ENCODE peak calls at places on chromosomes 11 and 22, in seven cellular contexts. One of them, this sample, is unnamed.

GRCh38 chr11:18844753-18845367 is 53.3 kb upstream of the PTPN5 start:
- DNase-seq in fibroblast of lung: peak; percentile 30
- DNase-seq in HepG2: peak; percentile 37
- DNase-seq in left ventricle myocardium inferior: no peak
- DNase-seq in uterus: no peak
- DNase-seq in IMR-90: peak; percentile 33
- DNase-seq in Peyer's patch: no peak
- DNase-seq in this sample: no peak

GRCh38 chr11:26025680-26026079 is 306.2 kb upstream of the ANO3 start:
- DNase-seq in fibroblast of lung: peak; percentile 41
- DNase-seq in HepG2: no peak
- DNase-seq in left ventricle myocardium inferior: no peak
- DNase-seq in uterus: no peak
- DNase-seq in IMR-90: peak; percentile 3
- DNase-seq in Peyer's patch: no peak
- DNase-seq in this sample: no peak

GRCh38 chr11:35393093-35393492 is 26.3 kb downstream of the SLC1A2 start:
- DNase-seq in fibroblast of lung: no peak
- DNase-seq in HepG2: no peak
- DNase-seq in left ventricle myocardium inferior: no peak
- DNase-seq in uterus: no peak
- DNase-seq in IMR-90: peak; percentile 45
- DNase-seq in Peyer's patch: no peak
- DNase-seq in this sample: no peak

GRCh38 chr22:38267086-38267485 is 5.7 kb downstream of the TMEM184B start:
- DNase-seq in fibroblast of lung: no peak
- DNase-seq in HepG2: no peak
- DNase-seq in left ventricle myocardium inferior: peak; percentile 47
- DNase-seq in uterus: peak; percentile 65
- DNase-seq in IMR-90: peak; percentile 31
- DNase-seq in Peyer's patch: no peak
- DNase-seq in this sample: no peak

GRCh38 chr11:46856605-46857339 is 10.7 kb upstream of the CKAP5 start:
- DNase-seq in fibroblast of lung: no peak
- DNase-seq in HepG2: no peak
- DNase-seq in left ventricle myocardium inferior: no peak
- DNase-seq in uterus: no peak
- DNase-seq in IMR-90: no peak
- DNase-seq in Peyer's patch: no peak
- DNase-seq in this sample: no peak

GRCh38 chr11:103988595-103988969 is 47.9 kb upstream of the DDI1 start:
- DNase-seq in fibroblast of lung: peak; percentile 51
- DNase-seq in HepG2: no peak
- DNase-seq in left ventricle myocardium inferior: no peak
- DNase-seq in uterus: no peak
- DNase-seq in IMR-90: peak; percentile 85
- DNase-seq in Peyer's patch: no peak
- DNase-seq in this sample: no peak

GRCh38 chr22:23522642-23523251 is 57.3 kb downstream of the IGLL1 start:
- DNase-seq in fibroblast of lung: no peak
- DNase-seq in HepG2: peak; percentile 36
- DNase-seq in left ventricle myocardium inferior: no peak
- DNase-seq in uterus: no peak
- DNase-seq in IMR-90: no peak
- DNase-seq in Peyer's patch: no peak
- DNase-seq in this sample: peak; percentile 72

GRCh38 chr11:115364892-115365291 is 139.3 kb downstream of the CADM1 start:
- DNase-seq in fibroblast of lung: no peak
- DNase-seq in HepG2: no peak
- DNase-seq in left ventricle myocardium inferior: no peak
- DNase-seq in uterus: no peak
- DNase-seq in IMR-90: peak; percentile 25
- DNase-seq in Peyer's patch: no peak
- DNase-seq in this sample: no peak

GRCh38 chr11:47261291-47261800 is 3.5 kb downstream of the NR1H3 start:
- DNase-seq in fibroblast of lung: no peak
- DNase-seq in HepG2: no peak
- DNase-seq in left ventricle myocardium inferior: no peak
- DNase-seq in uterus: no peak
- DNase-seq in IMR-90: no peak
- DNase-seq in Peyer's patch: no peak
- DNase-seq in this sample: peak; percentile 68

GRCh38 chr11:59710136-59710847 is 3.4 kb downstream of the OR10V1 start:
- DNase-seq in fibroblast of lung: no peak
- DNase-seq in HepG2: no peak
- DNase-seq in left ventricle myocardium inferior: no peak
- DNase-seq in uterus: no peak
- DNase-seq in IMR-90: peak; percentile 4
- DNase-seq in Peyer's patch: no peak
- DNase-seq in this sample: no peak

GRCh38 chr11:19453893-19454292 is 213.1 kb upstream of the E2F8 start:
- DNase-seq in fibroblast of lung: peak; percentile 32
- DNase-seq in HepG2: no peak
- DNase-seq in left ventricle myocardium inferior: no peak
- DNase-seq in uterus: no peak
- DNase-seq in IMR-90: peak; percentile 5
- DNase-seq in Peyer's patch: no peak
- DNase-seq in this sample: no peak

GRCh38 chr11:114132427-114132826 is 72.9 kb downstream of the ZBTB16 start:
- DNase-seq in fibroblast of lung: no peak
- DNase-seq in HepG2: no peak
- DNase-seq in left ventricle myocardium inferior: no peak
- DNase-seq in uterus: no peak
- DNase-seq in IMR-90: no peak
- DNase-seq in Peyer's patch: no peak
- DNase-seq in this sample: no peak

GRCh38 chr11:97201743-97202612 is 812.2 kb downstream of the JRKL start:
- DNase-seq in fibroblast of lung: no peak
- DNase-seq in HepG2: no peak
- DNase-seq in left ventricle myocardium inferior: no peak
- DNase-seq in uterus: no peak
- DNase-seq in IMR-90: no peak
- DNase-seq in Peyer's patch: no peak
- DNase-seq in this sample: no peak

GRCh38 chr22:19109198-19110063 is 12.8 kb downstream of the DGCR2 start:
- DNase-seq in fibroblast of lung: peak; percentile 72
- DNase-seq in HepG2: peak; percentile 79
- DNase-seq in left ventricle myocardium inferior: no peak
- DNase-seq in uterus: no peak
- DNase-seq in IMR-90: peak; percentile 64
- DNase-seq in Peyer's patch: peak; percentile 73
- DNase-seq in this sample: no peak

GRCh38 chr22:41780714-41781507 is 19.6 kb upstream of the CCDC134 start:
- DNase-seq in fibroblast of lung: peak; percentile 33
- DNase-seq in HepG2: peak; percentile 56
- DNase-seq in left ventricle myocardium inferior: peak; percentile 35
- DNase-seq in uterus: peak; percentile 32
- DNase-seq in IMR-90: peak; percentile 63
- DNase-seq in Peyer's patch: peak; percentile 96
- DNase-seq in this sample: peak; percentile 97

GRCh38 chr22:47928626-47929025 is 1166.2 kb downstream of the TBC1D22A start:
- DNase-seq in fibroblast of lung: no peak
- DNase-seq in HepG2: no peak
- DNase-seq in left ventricle myocardium inferior: no peak
- DNase-seq in uterus: no peak
- DNase-seq in IMR-90: no peak
- DNase-seq in Peyer's patch: no peak
- DNase-seq in this sample: no peak
- H3K9me3 ChIP-seq in fibroblast of lung: no peaks in the 10 kb centered on the region
- H3K9me3 ChIP-seq in HepG2: no peaks in the 10 kb centered on the region
- H3K9me3 ChIP-seq in left ventricle myocardium inferior: peaks cover 23% of the 10 kb centered on the region
- H3K9me3 ChIP-seq in uterus: peaks cover 3% of the 10 kb centered on the region
- H3K9me3 ChIP-seq in IMR-90: peaks cover 42% of the 10 kb centered on the region
- H3K9me3 ChIP-seq in Peyer's patch: no peaks in the 10 kb centered on the region
- H3K9me3 ChIP-seq in this sample: no peaks in the 10 kb centered on the region

DNA sequence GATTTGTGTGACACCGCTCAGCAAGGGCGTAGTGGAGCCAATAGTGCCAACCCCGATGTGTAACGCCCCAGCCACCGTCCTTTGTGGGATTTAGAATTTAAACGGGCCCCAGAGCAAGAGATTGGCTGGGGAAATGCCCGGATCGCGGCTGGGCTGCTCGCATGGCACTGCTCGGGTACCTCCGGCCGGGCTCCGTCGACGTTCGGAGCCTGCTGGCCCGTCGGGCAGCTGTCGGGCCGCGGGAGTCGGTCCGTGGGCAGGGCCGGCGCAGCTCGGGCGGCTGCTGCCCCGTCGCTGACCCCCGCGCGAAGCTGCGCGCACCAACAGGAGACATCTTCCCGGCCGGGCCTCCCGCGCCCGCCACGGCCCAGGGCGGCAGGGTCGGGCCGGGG is 1.4 kb upstream of the KDM2A start:
- DNase-seq in fibroblast of lung: no peak
- DNase-seq in HepG2: no peak
- DNase-seq in left ventricle myocardium inferior: peak; percentile 38
- DNase-seq in uterus: peak; percentile 36
- DNase-seq in IMR-90: no peak
- DNase-seq in Peyer's patch: peak; percentile 33
- DNase-seq in this sample: peak; percentile 90
- H3K27ac ChIP-seq in fibroblast of lung: no peak overlapping the region
- H3K27ac ChIP-seq in HepG2: no peak overlapping the region
- H3K27ac ChIP-seq in left ventricle myocardium inferior: peak overlapping the region; percentile 98
- H3K27ac ChIP-seq in uterus: peak overlapping the region; percentile 95
- H3K27ac ChIP-seq in IMR-90: no peak overlapping the region
- H3K27ac ChIP-seq in Peyer's patch: peak overlapping the region; percentile 98
- H3K27ac ChIP-seq in this sample: peak overlapping the region; percentile 89

GRCh38 chr22:49884503-49885260 is 31.0 kb downstream of the ZBED4 start:
- DNase-seq in fibroblast of lung: no peak
- DNase-seq in HepG2: no peak
- DNase-seq in left ventricle myocardium inferior: no peak
- DNase-seq in uterus: no peak
- DNase-seq in IMR-90: no peak
- DNase-seq in Peyer's patch: no peak
- DNase-seq in this sample: peak; percentile 63

GRCh38 chr22:49886346-49887073 is 31.7 kb downstream of the ALG12 start:
- DNase-seq in fibroblast of lung: no peak
- DNase-seq in HepG2: no peak
- DNase-seq in left ventricle myocardium inferior: no peak
- DNase-seq in uterus: no peak
- DNase-seq in IMR-90: no peak
- DNase-seq in Peyer's patch: no peak
- DNase-seq in this sample: no peak

GRCh38 chr22:49885281-49885680 is 31.6 kb downstream of the ZBED4 start:
- DNase-seq in fibroblast of lung: no peak
- DNase-seq in HepG2: no peak
- DNase-seq in left ventricle myocardium inferior: no peak
- DNase-seq in uterus: no peak
- DNase-seq in IMR-90: no peak
- DNase-seq in Peyer's patch: no peak
- DNase-seq in this sample: no peak

GRCh38 chr22:49887074-49887471 is 31.2 kb downstream of the ALG12 start:
- DNase-seq in fibroblast of lung: no peak
- DNase-seq in HepG2: no peak
- DNase-seq in left ventricle myocardium inferior: no peak
- DNase-seq in uterus: no peak
- DNase-seq in IMR-90: no peak
- DNase-seq in Peyer's patch: no peak
- DNase-seq in this sample: no peak

DNA sequence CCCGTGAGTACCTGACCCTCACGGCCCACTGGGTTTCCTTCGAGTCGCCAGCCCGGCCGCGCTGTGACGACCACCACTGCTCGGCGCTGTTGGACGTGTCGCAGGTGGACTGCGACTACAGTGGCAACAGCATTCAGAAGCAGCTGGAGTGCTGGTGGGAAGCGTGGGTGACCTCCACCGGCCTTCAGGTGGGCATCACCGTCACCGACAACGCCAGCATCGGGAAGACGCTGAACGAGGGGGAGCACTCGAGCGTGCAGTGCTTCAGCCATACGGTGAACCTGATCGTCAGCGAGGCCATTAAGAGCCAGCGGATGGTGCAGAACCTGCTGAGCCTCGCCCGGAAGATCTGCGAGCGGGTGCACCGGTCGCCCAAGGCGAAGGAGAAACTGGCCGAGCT is 32.2 kb downstream of the ZBED4 start:
- DNase-seq in fibroblast of lung: no peak
- DNase-seq in HepG2: no peak
- DNase-seq in left ventricle myocardium inferior: no peak
- DNase-seq in uterus: no peak
- DNase-seq in IMR-90: no peak
- DNase-seq in Peyer's patch: no peak
- DNase-seq in this sample: no peak
- H3K9me3 ChIP-seq in fibroblast of lung: no peaks in the 10 kb centered on the region
- H3K9me3 ChIP-seq in HepG2: no peaks in the 10 kb centered on the region
- H3K9me3 ChIP-seq in left ventricle myocardium inferior: no peaks in the 10 kb centered on the region
- H3K9me3 ChIP-seq in uterus: no peaks in the 10 kb centered on the region
- H3K9me3 ChIP-seq in IMR-90: peaks cover 7% of the 10 kb centered on the region
- H3K9me3 ChIP-seq in Peyer's patch: no peaks in the 10 kb centered on the region
- H3K9me3 ChIP-seq in this sample: no peaks in the 10 kb centered on the region

GRCh38 chr22:31739795-31740201 is 10.1 kb downstream of the PRR14L start:
- DNase-seq in fibroblast of lung: no peak
- DNase-seq in HepG2: no peak
- DNase-seq in left ventricle myocardium inferior: no peak
- DNase-seq in uterus: no peak
- DNase-seq in IMR-90: no peak
- DNase-seq in Peyer's patch: no peak
- DNase-seq in this sample: no peak
- H3K27ac ChIP-seq in fibroblast of lung: no peak overlapping the region
- H3K27ac ChIP-seq in HepG2: no peak overlapping the region
- H3K27ac ChIP-seq in left ventricle myocardium inferior: peak overlapping the region; percentile 44
- H3K27ac ChIP-seq in uterus: peak overlapping the region; percentile 23
- H3K27ac ChIP-seq in IMR-90: no peak overlapping the region
- H3K27ac ChIP-seq in Peyer's patch: no peak overlapping the region
- H3K27ac ChIP-seq in this sample: no peak overlapping the region

DNA sequence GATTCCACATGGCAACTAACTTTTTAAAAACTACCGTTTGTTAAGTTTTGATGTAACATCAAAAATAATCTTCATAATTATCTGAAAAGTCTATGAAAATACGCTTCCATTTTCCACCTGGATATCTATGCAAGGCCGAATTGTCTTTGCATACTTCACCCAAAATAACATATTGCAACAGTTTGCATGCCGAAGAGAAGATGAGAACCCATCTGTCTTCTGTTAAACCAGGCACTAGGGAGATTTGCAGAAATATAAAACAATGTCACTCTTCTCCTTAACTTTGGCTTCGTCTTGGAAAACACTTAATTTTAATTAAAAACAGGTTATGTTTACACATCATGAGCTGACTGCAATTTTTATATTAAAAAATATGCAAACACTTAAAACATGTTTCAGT is 1325.8 kb downstream of the TBC1D22A start:
- DNase-seq in fibroblast of lung: no peak
- DNase-seq in HepG2: no peak
- DNase-seq in left ventricle myocardium inferior: no peak
- DNase-seq in uterus: no peak
- DNase-seq in IMR-90: no peak
- DNase-seq in Peyer's patch: no peak
- DNase-seq in this sample: no peak
- H3K9me3 ChIP-seq in fibroblast of lung: no peaks in the 10 kb centered on the region
- H3K9me3 ChIP-seq in HepG2: no peaks in the 10 kb centered on the region
- H3K9me3 ChIP-seq in left ventricle myocardium inferior: no peaks in the 10 kb centered on the region
- H3K9me3 ChIP-seq in uterus: no peaks in the 10 kb centered on the region
- H3K9me3 ChIP-seq in IMR-90: peaks cover 43% of the 10 kb centered on the region
- H3K9me3 ChIP-seq in Peyer's patch: no peaks in the 10 kb centered on the region
- H3K9me3 ChIP-seq in this sample: no peaks in the 10 kb centered on the region

GRCh38 chr11:12083380-12083779 is 27.0 kb upstream of the MICAL2 start:
- DNase-seq in fibroblast of lung: no peak
- DNase-seq in HepG2: no peak
- DNase-seq in left ventricle myocardium inferior: no peak
- DNase-seq in uterus: no peak
- DNase-seq in IMR-90: no peak
- DNase-seq in Peyer's patch: no peak
- DNase-seq in this sample: no peak
- H3K27ac ChIP-seq in fibroblast of lung: no peak overlapping the region
- H3K27ac ChIP-seq in HepG2: no peak overlapping the region
- H3K27ac ChIP-seq in left ventricle myocardium inferior: no peak overlapping the region
- H3K27ac ChIP-seq in uterus: no peak overlapping the region
- H3K27ac ChIP-seq in IMR-90: no peak overlapping the region
- H3K27ac ChIP-seq in Peyer's patch: no peak overlapping the region
- H3K27ac ChIP-seq in this sample: no peak overlapping the region

This sample was measured in spleen.